ENCODE peak calls at places on chromosomes 4 and X, in five cellular contexts. J, P, T, N and G are unnamed samples.

GRCh38 chr4:3836802-3837601 is 70.8 kb downstream of the ADRA2C start:
- DNase-seq in N (no peak), J (peak), T (no peak), P (no peak), G (no peak)

GRCh38 chr4:113435893-113436292 is 325.6 kb downstream of the CAMK2D start:
- DNase-seq in P (no peak), J (peak), N (no peak), T (peak), G (no peak)

GRCh38 chrX:13487731-13488505 is 81.5 kb upstream of the EGFL6 start:
- DNase-seq in N (no peak), T (peak), J (peak), P (peak), G (peak)

GRCh38 chr4:73725499-73725898 is 14.9 kb upstream of the CXCL8 start:
- DNase-seq in P (no peak), N (no peak), T (no peak), J (no peak), G (no peak)

GRCh38 chr4:182206916-182207315 is 36.3 kb upstream of the TENM3 start:
- DNase-seq in P (no peak), T (no peak), J (no peak), N (no peak), G (no peak)

GRCh38 chr4:142353149-142353738 is 492.9 kb downstream of the INPP4B start:
- DNase-seq in N (no peak), J (peak), T (peak), P (peak), G (no peak)

GRCh38 chrX:27728291-27728690 is 79.5 kb upstream of the MAGEB10 start:
- DNase-seq in T (peak), J (peak), P (no peak), N (no peak), G (no peak)

GRCh38 chr4:10454726-10455125 is 2.5 kb downstream of the ZNF518B start:
- DNase-seq in N (no peak), T (no peak), P (no peak), J (no peak), G (no peak)

GRCh38 chr4:22235798-22236197 is 280.1 kb downstream of the ADGRA3 start:
- DNase-seq in N (no peak), T (no peak), J (no peak), P (no peak), G (no peak)

GRCh38 chr4:73726000-73726399 is 14.4 kb upstream of the CXCL8 start:
- DNase-seq in P (no peak), N (no peak), J (peak), T (peak), G (no peak)

GRCh38 chr4:82515705-82516104 is 46.1 kb downstream of the TMEM150C start:
- DNase-seq in N (no peak), J (peak), T (peak), P (no peak), G (no peak)

GRCh38 chrX:38717871-38718270 is 83.4 kb upstream of the MID1IP1 start:
- DNase-seq in J (peak), P (peak), T (peak), N (no peak), G (no peak)

GRCh38 chrX:133986008-133986683 is 752 bp upstream of the GPC3 start:
- DNase-seq in P (no peak), N (no peak), J (no peak), T (no peak), G (no peak)

GRCh38 chr4:15873117-15873516 is 65.4 kb downstream of the FGFBP1 start:
- DNase-seq in J (no peak), N (no peak), T (no peak), P (no peak), G (no peak)

GRCh38 chrX:10146350-10146749 is 10.4 kb upstream of the CLCN4 start:
- DNase-seq in P (no peak), N (no peak), T (no peak), J (no peak), G (no peak)

GRCh38 chr4:20589436-20589835 is 110.8 kb upstream of the PACRGL start:
- DNase-seq in N (no peak), J (no peak), P (no peak), T (no peak), G (no peak)

GRCh38 chr4:8508266-8508665 is 67.7 kb downstream of the TRMT44 start:
- DNase-seq in P (no peak), N (no peak), J (no peak), T (no peak), G (no peak)

GRCh38 chr4:141933978-141934377 is 297.6 kb downstream of the IL15 start:
- DNase-seq in T (peak), N (no peak), P (no peak), J (peak), G (no peak)

GRCh38 chrX:13090261-13091110 is 46.1 kb upstream of the FAM9C start:
- DNase-seq in T (peak), J (no peak), N (no peak), P (no peak), G (no peak)

GRCh38 chr4:181559637-181560036 is 683.6 kb upstream of the TENM3 start:
- DNase-seq in T (no peak), N (no peak), J (peak), P (no peak), G (no peak)

GRCh38 chr4:122377352-122377751 is 1.5 kb upstream of the ADAD1 start:
- DNase-seq in N (no peak), P (no peak), J (no peak), T (no peak), G (no peak)

GRCh38 chr4:8215001-8215427 is 15.9 kb downstream of the SH3TC1 start:
- DNase-seq in J (peak), N (peak), P (no peak), T (peak), G (no peak)

GRCh38 chrX:41449615-41450014 is 2.5 kb downstream of the NYX start:
- DNase-seq in N (no peak), T (peak), J (peak), P (no peak), G (no peak)

GRCh38 chr4:46432923-46433322 is 43.0 kb upstream of the GABRA2 start:
- DNase-seq in N (no peak), T (peak), J (peak), P (no peak), G (no peak)

GRCh38 chr4:110249687-110250387 is 51.4 kb upstream of the ELOVL6 start:
- DNase-seq in J (peak), N (no peak), P (no peak), T (no peak), G (no peak)

GRCh38 chr4:148831945-148832344 is 389.7 kb upstream of the NR3C2 start:
- DNase-seq in T (peak), N (no peak), P (no peak), J (peak), G (no peak)

GRCh38 chr4:110195561-110196205 is 2.7 kb downstream of the ELOVL6 start:
- DNase-seq in J (peak), T (peak), N (no peak), P (no peak), G (no peak)

GRCh38 chr4:152095701-152096070 is 334.9 kb upstream of the GATB start:
- DNase-seq in T (no peak), J (peak), N (no peak), P (no peak), G (no peak)

GRCh38 chr4:82240410-82240809 is 133.4 kb downstream of the HNRNPD start:
- DNase-seq in N (no peak), P (no peak), T (no peak), J (no peak), G (no peak)

GRCh38 chrX:123665197-123665596 is 67.7 kb downstream of the THOC2 start:
- DNase-seq in J (peak), T (no peak), N (no peak), P (no peak), G (no peak)

GRCh38 chrX:134548257-134548732 is 88.3 kb downstream of the HPRT1 start:
- DNase-seq in N (no peak), T (no peak), P (no peak), J (no peak), G (no peak)

GRCh38 chr4:106595906-106596305 is 227.3 kb upstream of the GIMD1 start:
- DNase-seq in N (no peak), J (no peak), P (no peak), T (no peak), G (no peak)

GRCh38 chr4:184826315-184827266 is 823 bp upstream of the ACSL1 start:
- DNase-seq in P (peak), T (peak), N (peak), J (no peak), G (peak)
- TF ChIP-seq CTCF in P (no peak), T (no peak), N (no peak), J (no peak), G (no peak)

GRCh38 chrX:15600071-15600470 is 689 bp downstream of the ACE2 start:
- DNase-seq in J (no peak), N (no peak), P (no peak), T (no peak), G (no peak)

GRCh38 chrX:15598031-15598430 is 2.7 kb downstream of the ACE2 start:
- DNase-seq in T (no peak), P (no peak), N (no peak), J (no peak), G (no peak)

DNA sequence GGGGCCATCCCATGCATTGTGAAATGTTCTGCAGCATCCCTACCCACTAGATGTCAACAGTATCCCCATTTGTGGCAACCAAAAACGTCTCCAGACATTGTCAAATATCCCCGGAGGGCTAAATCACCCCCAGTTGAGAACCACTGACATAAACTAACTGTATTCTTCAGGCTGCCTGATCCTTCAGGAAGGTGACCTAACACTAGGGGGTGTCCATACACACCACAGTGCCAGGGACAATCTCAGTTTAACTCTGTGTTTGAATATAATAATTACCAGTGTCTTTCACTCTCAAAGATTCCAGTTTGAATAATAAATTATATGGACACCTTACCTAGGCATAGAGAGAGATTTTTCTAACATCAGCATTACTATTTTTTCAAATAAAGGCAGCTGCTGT is 6.4 kb downstream of the ACE2 start:
- DNase-seq in T (no peak), N (no peak), P (no peak), J (peak), G (no peak)
- TF ChIP-seq CTCF in T (peak), N (no peak), P (no peak), J (no peak), G (peak)

GRCh38 chr4:26319467-26320158 is 1.2 kb upstream of the RBPJ start:
- DNase-seq in P (peak), J (peak), N (peak), T (peak), G (peak)
- TF ChIP-seq CTCF in P (no peak), J (no peak), N (peak), T (peak), G (peak)

DNA sequence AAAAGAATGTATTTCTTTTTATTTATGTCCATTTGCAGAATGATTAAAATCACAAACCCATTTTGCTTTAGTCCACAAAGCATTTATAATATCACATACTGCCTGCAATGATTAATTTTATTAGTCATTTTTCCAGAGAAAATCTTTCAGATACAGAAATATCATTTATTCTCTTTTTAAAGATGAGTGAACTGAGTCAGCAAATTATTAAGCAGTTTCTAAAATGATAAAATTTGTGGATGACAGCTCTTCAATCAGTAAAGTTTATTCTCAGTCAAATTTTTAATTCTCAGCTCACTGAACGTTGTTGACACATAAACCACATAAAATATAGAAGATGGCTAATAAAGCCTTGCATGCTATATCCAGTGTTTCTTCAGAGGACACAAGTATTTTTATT is 485.5 kb downstream of the PRR32 start:
- DNase-seq in P (no peak), J (no peak), T (no peak), N (no peak), G (no peak)
- TF ChIP-seq CTCF in P (no peak), J (no peak), T (no peak), N (no peak), G (no peak)

GRCh38 chr4:42278709-42279324 is 118.5 kb upstream of the SHISA3 start:
- DNase-seq in T (no peak), J (no peak), P (peak), N (no peak), G (no peak)
- TF ChIP-seq CTCF in T (no peak), J (no peak), P (no peak), N (no peak), G (peak)

DNA sequence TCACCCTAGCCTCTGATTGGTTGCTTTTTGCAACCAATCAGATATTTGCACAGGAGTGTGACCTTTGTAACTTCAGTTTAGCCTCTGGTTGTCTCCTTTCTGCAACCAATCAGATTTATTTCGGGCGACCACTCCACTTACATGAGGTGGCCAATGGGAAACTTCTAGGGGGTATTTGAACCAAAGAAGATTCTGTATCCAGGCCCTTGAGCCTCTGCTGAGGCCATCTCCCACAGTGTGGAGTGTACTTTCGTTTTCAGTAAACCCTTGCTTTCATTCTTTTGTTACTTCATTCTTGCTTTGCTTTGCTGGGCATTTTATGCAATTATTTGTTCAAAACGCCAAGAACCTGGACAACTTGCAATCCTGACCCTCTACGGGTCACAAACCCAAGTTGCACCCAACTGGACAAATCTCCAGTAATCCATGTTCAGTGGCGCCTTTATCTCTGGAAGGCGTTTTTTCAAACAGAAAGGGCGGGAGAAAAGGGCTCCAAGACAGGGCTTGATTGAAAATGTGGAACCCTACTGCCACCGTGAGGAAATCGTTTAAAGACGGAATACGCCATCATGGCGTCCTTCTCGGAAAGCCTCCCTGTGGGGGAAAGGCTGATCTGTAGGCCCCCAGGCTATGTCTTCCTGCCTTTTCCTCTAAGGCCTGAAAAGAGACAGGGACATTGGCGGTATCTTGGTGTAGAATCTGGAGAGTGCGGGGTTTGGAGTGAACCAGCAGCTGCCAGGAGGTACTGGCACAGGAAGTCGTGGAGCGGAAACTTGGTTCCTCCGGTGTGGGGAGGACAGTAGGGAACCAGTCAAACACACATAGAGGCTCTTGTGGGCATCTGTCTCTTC is 184.6 kb downstream of the OR13H1 start:
- DNase-seq in N (no peak), T (peak), P (no peak), J (peak), G (peak)
- TF ChIP-seq CTCF in N (no peak), T (peak), P (no peak), J (peak), G (peak)

GRCh38 chr4:76279462-76279861 is 27.1 kb upstream of the STBD1 start:
- DNase-seq in P (no peak), T (no peak), N (no peak), J (peak), G (no peak)
- TF ChIP-seq CTCF in P (no peak), T (no peak), N (no peak), J (no peak), G (peak)

GRCh38 chr4:27000820-27001219 is 140.2 kb downstream of the STIM2 start:
- DNase-seq in N (no peak), P (no peak), J (peak), T (no peak), G (no peak)

GRCh38 chr4:27003602-27004238 is 143.1 kb downstream of the STIM2 start:
- DNase-seq in N (no peak), J (no peak), T (peak), P (no peak), G (no peak)

GRCh38 chr4:26999689-27000088 is 139.0 kb downstream of the STIM2 start:
- DNase-seq in J (no peak), P (no peak), T (no peak), N (no peak), G (no peak)

GRCh38 chr4:27000122-27000521 is 139.5 kb downstream of the STIM2 start:
- DNase-seq in P (no peak), N (no peak), T (no peak), J (no peak), G (no peak)

DNA sequence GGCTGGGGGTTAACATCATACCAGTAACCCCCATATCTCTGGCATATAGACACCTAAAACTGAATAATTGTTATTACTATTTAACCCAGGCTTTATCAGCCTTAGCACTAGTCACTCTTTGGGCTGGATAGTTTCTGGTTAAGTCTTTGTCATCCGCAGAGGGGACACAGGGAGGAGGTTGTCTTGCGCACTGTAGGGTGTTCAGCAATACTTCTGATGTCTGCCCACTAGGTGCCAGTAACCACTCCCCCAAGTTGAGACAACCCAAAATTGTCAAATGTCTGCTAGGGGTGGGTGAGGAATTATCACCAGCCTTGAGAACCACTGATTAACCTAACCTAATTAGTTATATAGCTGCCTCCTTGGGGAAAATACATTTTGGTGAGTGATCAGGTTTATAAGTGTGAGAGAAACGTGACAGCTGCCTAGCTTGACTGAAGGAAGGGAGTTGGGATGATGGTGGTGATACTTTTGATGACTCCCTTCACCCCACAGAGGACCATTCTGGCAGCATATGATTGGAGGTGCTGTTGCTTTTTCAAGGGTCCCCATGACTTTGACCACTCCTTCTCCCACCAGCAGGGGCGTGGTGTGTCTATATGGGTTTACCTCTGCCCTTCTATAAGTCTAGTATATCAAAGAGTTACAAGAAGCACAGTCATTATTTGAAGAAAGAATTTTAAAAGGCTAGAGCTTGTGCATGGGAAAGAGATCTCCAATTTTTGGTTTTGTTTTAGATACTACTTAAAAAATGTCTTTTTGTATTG is 140.9 kb downstream of the STIM2 start:
- DNase-seq in J (no peak), T (no peak), P (no peak), N (no peak), G (no peak)
- TF ChIP-seq CTCF in J (no peak), T (no peak), P (no peak), N (no peak), G (no peak)

DNA sequence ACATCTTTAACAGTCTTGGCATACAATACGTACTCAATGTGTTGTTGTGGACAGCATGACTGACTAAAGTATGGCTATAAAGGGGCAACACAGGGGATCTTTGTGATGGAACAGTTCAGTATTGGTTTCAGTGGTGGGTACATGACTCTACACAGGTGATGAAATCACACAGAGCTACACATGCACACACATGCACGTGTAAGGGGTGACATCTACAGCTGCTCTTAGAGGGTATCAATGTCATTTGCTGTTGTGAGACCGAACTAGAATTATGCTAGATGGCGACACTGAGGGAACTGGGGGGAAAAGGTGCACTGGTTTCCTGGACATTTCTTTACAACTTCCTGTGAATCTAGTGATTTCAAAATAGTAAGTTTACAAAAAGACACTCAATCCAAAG is 22.1 kb downstream of the GAB3 start:
- DNase-seq in P (no peak), N (no peak), T (no peak), J (no peak), G (no peak)
- TF ChIP-seq CTCF in P (no peak), N (no peak), T (no peak), J (no peak), G (no peak)

DNA sequence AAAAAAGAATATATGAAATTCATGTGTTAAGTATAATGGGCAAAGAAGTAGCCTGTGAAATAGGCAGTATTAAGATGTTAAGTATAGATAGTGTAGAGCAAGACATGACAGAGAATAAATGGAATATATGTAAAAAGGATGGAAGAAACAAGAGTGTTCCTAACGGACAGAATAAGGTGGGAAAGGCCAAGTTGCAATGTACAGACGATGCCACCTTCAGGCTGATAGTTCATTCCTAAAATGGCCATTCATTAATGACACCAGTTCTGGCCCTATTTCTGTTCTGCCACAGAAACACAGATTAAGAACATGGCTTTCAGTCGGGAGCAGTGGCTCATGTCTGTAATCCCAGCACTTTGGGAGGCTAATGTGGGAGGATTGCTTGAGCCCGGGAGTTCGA is 4.4 kb upstream of the FAM184B start:
- DNase-seq in J (no peak), P (no peak), T (no peak), N (no peak), G (no peak)
- TF ChIP-seq CTCF in J (no peak), P (no peak), T (no peak), N (no peak), G (no peak)